ENCODE peak calls at places on chromosomes 16 and 17, in four cellular contexts. O is IMR-90, H is H9, U is neuronal stem cell. B is an unnamed sample.

GRCh38 chr17:78789149-78789662 is 7.1 kb upstream of the CYTH1 start:
- DNase-seq in O (no peak), H (no peak), U (no peak), B (no peak)

GRCh38 chr17:2883544-2884203 is 87.4 kb downstream of the RAP1GAP2 start:
- DNase-seq in O (peak), H (no peak), U (no peak), B (peak)

GRCh38 chr17:78174870-78175642 is 6.7 kb downstream of the SYNGR2 start:
- DNase-seq in O (no peak), H (peak), U (no peak), B (no peak)

GRCh38 chr16:2473999-2474876 is 689 bp upstream of the TBC1D24 start:
- DNase-seq in O (peak), H (peak), U (no peak), B (peak)

GRCh38 chr16:66275795-66276428 is 90.6 kb upstream of the CDH5 start:
- DNase-seq in O (peak), H (peak), U (no peak), B (peak)

GRCh38 chr17:16987830-16988601 is 16.1 kb upstream of the TNFRSF13B start:
- DNase-seq in O (peak), H (peak), U (no peak), B (peak)

GRCh38 chr16:29926675-29927522 is 873 bp upstream of the KCTD13 start:
- DNase-seq in O (peak), H (no peak), U (no peak), B (no peak)

GRCh38 chr17:40953876-40954275 is 12.9 kb downstream of the KRT39 start:
- DNase-seq in O (peak), H (no peak), U (no peak), B (peak)

GRCh38 chr16:14013571-14014283 is 57.4 kb upstream of the MRTFB start:
- DNase-seq in O (peak), H (no peak), U (no peak), B (peak)

GRCh38 chr16:22206847-22207714 is 1.0 kb downstream of the EEF2K start:
- DNase-seq in O (peak), H (peak), U (no peak), B (peak)

GRCh38 chr17:41730479-41730878 is 4.0 kb downstream of the HAP1 start:
- DNase-seq in O (no peak), H (no peak), U (no peak), B (no peak)

GRCh38 chr16:88384222-88385111 is 1.7 kb downstream of the ZNF469 start:
- DNase-seq in O (no peak), H (no peak), U (no peak), B (no peak)

GRCh38 chr17:78946131-78946530 is 20.9 kb upstream of the TIMP2 start:
- DNase-seq in O (no peak), H (no peak), U (no peak), B (no peak)

GRCh38 chr16:383326-384020 is 1.7 kb upstream of the PGAP6 start:
- DNase-seq in O (no peak), H (peak), U (no peak), B (peak)

GRCh38 chr17:20072692-20072992 is 63.5 kb downstream of the SPECC1 start:
- DNase-seq in O (no peak), H (no peak), U (no peak), B (no peak)

GRCh38 chr17:76473541-76473985 is 6.2 kb downstream of the AANAT start:
- DNase-seq in O (no peak), H (peak), U (no peak), B (no peak)

GRCh38 chr17:4152471-4152870 is 9.5 kb downstream of the CYB5D2 start:
- DNase-seq in O (peak), H (no peak), U (no peak), B (peak)

GRCh38 chr17:42438600-42439567 is 15.8 kb upstream of the CAVIN1 start:
- DNase-seq in O (no peak), H (peak), U (no peak), B (no peak)

GRCh38 chr17:306536-307294 is 45.9 kb downstream of the RPH3AL start:
- DNase-seq in O (no peak), H (no peak), U (no peak), B (no peak)

GRCh38 chr17:7552621-7553051 is 3.8 kb downstream of the TNFSF12 start:
- DNase-seq in O (no peak), H (no peak), U (no peak), B (no peak)

GRCh38 chr16:81313731-81314602 is 795 bp upstream of the GAN start:
- DNase-seq in O (no peak), H (peak), U (peak), B (no peak)

GRCh38 chr17:32929588-32929987 is 1.6 kb downstream of the TMEM98 start:
- DNase-seq in O (no peak), H (no peak), U (no peak), B (no peak)
- H3K23ac ChIP-seq in O (peak), H (no peak), U (no peak), B (no peak)

DNA sequence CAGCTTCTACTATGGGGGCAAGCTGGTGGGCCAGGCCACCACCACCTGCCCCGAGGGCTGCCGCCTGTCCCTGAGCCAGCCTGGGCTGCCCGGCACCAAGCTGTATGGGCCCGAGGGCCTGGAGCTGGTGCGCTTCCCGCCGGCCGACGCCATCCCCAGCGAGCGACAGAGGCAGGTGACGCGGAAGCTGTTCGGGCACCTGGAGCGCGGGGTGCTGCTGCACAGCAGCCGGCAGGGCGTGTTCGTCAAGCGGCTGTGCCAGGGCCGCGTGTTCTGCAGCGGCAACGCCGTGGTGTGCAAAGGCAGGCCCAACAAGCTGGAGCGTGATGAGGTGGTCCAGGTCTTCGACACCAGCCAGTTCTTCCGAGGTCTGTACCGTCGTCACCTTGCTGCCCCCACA is 19.5 kb downstream of the IRF8 start:
- DNase-seq in O (no peak), H (no peak), U (no peak), B (no peak)
- H2AK5ac ChIP-seq in O (no peak), H (no peak), U (no peak), B (no peak)

DNA sequence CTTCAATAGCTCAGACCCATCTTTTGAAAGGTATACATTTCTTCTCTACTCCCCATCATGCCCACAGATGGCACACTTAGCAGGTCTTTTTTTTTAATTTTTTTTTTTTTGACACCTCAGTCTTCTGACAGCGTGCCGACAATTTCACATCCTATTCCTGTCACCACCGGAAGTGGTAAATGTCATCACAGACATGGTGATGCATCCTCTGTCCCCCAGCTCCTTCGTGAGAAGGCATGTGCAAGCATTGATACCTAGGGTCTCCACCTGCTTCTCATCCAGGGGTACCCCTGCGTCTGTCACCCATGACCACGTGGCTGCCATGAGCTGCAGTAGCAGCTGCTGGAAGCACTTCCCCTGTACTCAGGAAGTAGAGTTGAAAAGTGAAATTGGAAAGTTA is 35.6 kb downstream of the ELAC2 start:
- DNase-seq in O (no peak), H (no peak), U (no peak), B (no peak)
- H3K4me2 ChIP-seq in O (no peak), H (no peak), U (no peak), B (no peak)

GRCh38 chr17:39198186-39198566 is 707 bp upstream of the CACNB1 start:
- DNase-seq in O (no peak), H (no peak), U (peak), B (no peak)

GRCh38 chr17:39199673-39199985 is 454 bp upstream of the RPL19 start:
- DNase-seq in O (no peak), H (no peak), U (no peak), B (no peak)

GRCh38 chr17:39197380-39198185 is at the start of gene CACNB1:
- DNase-seq in O (peak), H (peak), U (peak), B (peak)

GRCh38 chr17:39200957-39201510 is 951 bp downstream of the RPL19 start:
- DNase-seq in O (no peak), H (no peak), U (no peak), B (no peak)

GRCh38 chr17:39199986-39200879 is at the start of gene RPL19:
- DNase-seq in O (peak), H (peak), U (peak), B (peak)
- H3K23ac ChIP-seq in O (peak), H (peak), U (peak), B (no peak)

B was measured in mesenchymal stem cell.